ENCODE peak calls at places on chromosome 1, in nine cellular contexts. One of them, this sample, is unnamed.

GRCh38 chr1:56573311-56573710 is 6.1 kb downstream of the PLPP3 start:
- DNase-seq in effector memory CD4-positive, alpha-beta T cell: no peak
- DNase-seq in AG04450: no peak
- DNase-seq in ELR: no peak
- DNase-seq in caudate nucleus: no peak
- DNase-seq in stimulated activated effector memory CD8-positive, alpha-beta T cell treated with anti-CD3 and anti-CD28 coated beads, Interleukin-12 subunit alpha, Interleukin-12 subunit beta, amount 100 ng/mL, for 72 hours: no peak
- DNase-seq in thoracic aorta: no peak
- DNase-seq in GM06990: no peak
- DNase-seq in stimulated activated CD8-positive, alpha-beta memory T cell treated with anti-CD3 and anti-CD28 coated beads, Interleukin-7, amount 100 ng/mL, for 48 hours: no peak
- DNase-seq in this sample: peak

GRCh38 chr1:201690528-201690927 is 138.4 kb upstream of the IPO9 start:
- DNase-seq in caudate nucleus: no peak
- DNase-seq in GM06990: no peak
- DNase-seq in stimulated activated effector memory CD8-positive, alpha-beta T cell treated with anti-CD3 and anti-CD28 coated beads, Interleukin-12 subunit alpha, Interleukin-12 subunit beta, amount 100 ng/mL, for 72 hours: no peak
- DNase-seq in thoracic aorta: no peak
- DNase-seq in stimulated activated CD8-positive, alpha-beta memory T cell treated with anti-CD3 and anti-CD28 coated beads, Interleukin-7, amount 100 ng/mL, for 48 hours: no peak
- DNase-seq in effector memory CD4-positive, alpha-beta T cell: no peak
- DNase-seq in ELR: no peak
- DNase-seq in AG04450: no peak
- DNase-seq in this sample: no peak

GRCh38 chr1:151616505-151616849 is 4.6 kb downstream of the SNX27 start:
- DNase-seq in thoracic aorta: no peak
- DNase-seq in GM06990: no peak
- DNase-seq in ELR: peak
- DNase-seq in caudate nucleus: no peak
- DNase-seq in AG04450: no peak
- DNase-seq in stimulated activated effector memory CD8-positive, alpha-beta T cell treated with anti-CD3 and anti-CD28 coated beads, Interleukin-12 subunit alpha, Interleukin-12 subunit beta, amount 100 ng/mL, for 72 hours: no peak
- DNase-seq in effector memory CD4-positive, alpha-beta T cell: no peak
- DNase-seq in stimulated activated CD8-positive, alpha-beta memory T cell treated with anti-CD3 and anti-CD28 coated beads, Interleukin-7, amount 100 ng/mL, for 48 hours: no peak
- DNase-seq in this sample: peak

GRCh38 chr1:166233750-166234366 is 67.1 kb upstream of the FAM78B start:
- DNase-seq in thoracic aorta: no peak
- DNase-seq in ELR: no peak
- DNase-seq in caudate nucleus: no peak
- DNase-seq in stimulated activated CD8-positive, alpha-beta memory T cell treated with anti-CD3 and anti-CD28 coated beads, Interleukin-7, amount 100 ng/mL, for 48 hours: no peak
- DNase-seq in stimulated activated effector memory CD8-positive, alpha-beta T cell treated with anti-CD3 and anti-CD28 coated beads, Interleukin-12 subunit alpha, Interleukin-12 subunit beta, amount 100 ng/mL, for 72 hours: no peak
- DNase-seq in effector memory CD4-positive, alpha-beta T cell: no peak
- DNase-seq in AG04450: no peak
- DNase-seq in GM06990: no peak
- DNase-seq in this sample: no peak

GRCh38 chr1:247749870-247750269 is 1.9 kb upstream of the OR14A2 start:
- DNase-seq in GM06990: no peak
- DNase-seq in stimulated activated CD8-positive, alpha-beta memory T cell treated with anti-CD3 and anti-CD28 coated beads, Interleukin-7, amount 100 ng/mL, for 48 hours: no peak
- DNase-seq in thoracic aorta: no peak
- DNase-seq in stimulated activated effector memory CD8-positive, alpha-beta T cell treated with anti-CD3 and anti-CD28 coated beads, Interleukin-12 subunit alpha, Interleukin-12 subunit beta, amount 100 ng/mL, for 72 hours: no peak
- DNase-seq in AG04450: no peak
- DNase-seq in caudate nucleus: no peak
- DNase-seq in effector memory CD4-positive, alpha-beta T cell: no peak
- DNase-seq in ELR: no peak
- DNase-seq in this sample: no peak

GRCh38 chr1:77218477-77219165 is 609 bp downstream of the PIGK start:
- DNase-seq in effector memory CD4-positive, alpha-beta T cell: no peak
- DNase-seq in ELR: peak
- DNase-seq in AG04450: no peak
- DNase-seq in stimulated activated effector memory CD8-positive, alpha-beta T cell treated with anti-CD3 and anti-CD28 coated beads, Interleukin-12 subunit alpha, Interleukin-12 subunit beta, amount 100 ng/mL, for 72 hours: no peak
- DNase-seq in thoracic aorta: no peak
- DNase-seq in caudate nucleus: no peak
- DNase-seq in stimulated activated CD8-positive, alpha-beta memory T cell treated with anti-CD3 and anti-CD28 coated beads, Interleukin-7, amount 100 ng/mL, for 48 hours: no peak
- DNase-seq in GM06990: no peak
- DNase-seq in this sample: peak

GRCh38 chr1:239633432-239633831 is 247.1 kb downstream of the CHRM3 start:
- DNase-seq in effector memory CD4-positive, alpha-beta T cell: no peak
- DNase-seq in stimulated activated effector memory CD8-positive, alpha-beta T cell treated with anti-CD3 and anti-CD28 coated beads, Interleukin-12 subunit alpha, Interleukin-12 subunit beta, amount 100 ng/mL, for 72 hours: no peak
- DNase-seq in AG04450: no peak
- DNase-seq in thoracic aorta: no peak
- DNase-seq in stimulated activated CD8-positive, alpha-beta memory T cell treated with anti-CD3 and anti-CD28 coated beads, Interleukin-7, amount 100 ng/mL, for 48 hours: no peak
- DNase-seq in caudate nucleus: no peak
- DNase-seq in GM06990: no peak
- DNase-seq in ELR: no peak
- DNase-seq in this sample: no peak

GRCh38 chr1:158053276-158053675 is 59.8 kb downstream of the KIRREL1 start:
- DNase-seq in stimulated activated CD8-positive, alpha-beta memory T cell treated with anti-CD3 and anti-CD28 coated beads, Interleukin-7, amount 100 ng/mL, for 48 hours: no peak
- DNase-seq in caudate nucleus: no peak
- DNase-seq in effector memory CD4-positive, alpha-beta T cell: no peak
- DNase-seq in ELR: peak
- DNase-seq in GM06990: no peak
- DNase-seq in stimulated activated effector memory CD8-positive, alpha-beta T cell treated with anti-CD3 and anti-CD28 coated beads, Interleukin-12 subunit alpha, Interleukin-12 subunit beta, amount 100 ng/mL, for 72 hours: no peak
- DNase-seq in thoracic aorta: no peak
- DNase-seq in AG04450: no peak
- DNase-seq in this sample: peak

GRCh38 chr1:3207217-3207848 is 138.3 kb downstream of the PRDM16 start:
- DNase-seq in effector memory CD4-positive, alpha-beta T cell: no peak
- DNase-seq in stimulated activated CD8-positive, alpha-beta memory T cell treated with anti-CD3 and anti-CD28 coated beads, Interleukin-7, amount 100 ng/mL, for 48 hours: no peak
- DNase-seq in thoracic aorta: no peak
- DNase-seq in GM06990: no peak
- DNase-seq in ELR: no peak
- DNase-seq in stimulated activated effector memory CD8-positive, alpha-beta T cell treated with anti-CD3 and anti-CD28 coated beads, Interleukin-12 subunit alpha, Interleukin-12 subunit beta, amount 100 ng/mL, for 72 hours: no peak
- DNase-seq in caudate nucleus: no peak
- DNase-seq in AG04450: no peak
- DNase-seq in this sample: no peak

GRCh38 chr1:167762061-167762746 is 40.4 kb downstream of the MPZL1 start:
- DNase-seq in AG04450: no peak
- DNase-seq in stimulated activated CD8-positive, alpha-beta memory T cell treated with anti-CD3 and anti-CD28 coated beads, Interleukin-7, amount 100 ng/mL, for 48 hours: no peak
- DNase-seq in effector memory CD4-positive, alpha-beta T cell: no peak
- DNase-seq in caudate nucleus: no peak
- DNase-seq in stimulated activated effector memory CD8-positive, alpha-beta T cell treated with anti-CD3 and anti-CD28 coated beads, Interleukin-12 subunit alpha, Interleukin-12 subunit beta, amount 100 ng/mL, for 72 hours: no peak
- DNase-seq in GM06990: no peak
- DNase-seq in thoracic aorta: no peak
- DNase-seq in ELR: no peak
- DNase-seq in this sample: no peak

GRCh38 chr1:12251442-12251841 is 21.6 kb downstream of the VPS13D start:
- DNase-seq in stimulated activated CD8-positive, alpha-beta memory T cell treated with anti-CD3 and anti-CD28 coated beads, Interleukin-7, amount 100 ng/mL, for 48 hours: no peak
- DNase-seq in ELR: no peak
- DNase-seq in caudate nucleus: no peak
- DNase-seq in thoracic aorta: no peak
- DNase-seq in GM06990: no peak
- DNase-seq in effector memory CD4-positive, alpha-beta T cell: no peak
- DNase-seq in AG04450: no peak
- DNase-seq in stimulated activated effector memory CD8-positive, alpha-beta T cell treated with anti-CD3 and anti-CD28 coated beads, Interleukin-12 subunit alpha, Interleukin-12 subunit beta, amount 100 ng/mL, for 72 hours: no peak
- DNase-seq in this sample: peak

GRCh38 chr1:83626603-83627002 is 372.3 kb downstream of the TTLL7 start:
- DNase-seq in thoracic aorta: no peak
- DNase-seq in stimulated activated CD8-positive, alpha-beta memory T cell treated with anti-CD3 and anti-CD28 coated beads, Interleukin-7, amount 100 ng/mL, for 48 hours: no peak
- DNase-seq in AG04450: no peak
- DNase-seq in effector memory CD4-positive, alpha-beta T cell: no peak
- DNase-seq in ELR: no peak
- DNase-seq in stimulated activated effector memory CD8-positive, alpha-beta T cell treated with anti-CD3 and anti-CD28 coated beads, Interleukin-12 subunit alpha, Interleukin-12 subunit beta, amount 100 ng/mL, for 72 hours: no peak
- DNase-seq in caudate nucleus: no peak
- DNase-seq in GM06990: peak
- DNase-seq in this sample: no peak

GRCh38 chr1:23436520-23437354 is 12.2 kb upstream of the TCEA3 start:
- DNase-seq in effector memory CD4-positive, alpha-beta T cell: peak
- DNase-seq in stimulated activated CD8-positive, alpha-beta memory T cell treated with anti-CD3 and anti-CD28 coated beads, Interleukin-7, amount 100 ng/mL, for 48 hours: no peak
- DNase-seq in stimulated activated effector memory CD8-positive, alpha-beta T cell treated with anti-CD3 and anti-CD28 coated beads, Interleukin-12 subunit alpha, Interleukin-12 subunit beta, amount 100 ng/mL, for 72 hours: no peak
- DNase-seq in GM06990: no peak
- DNase-seq in ELR: no peak
- DNase-seq in caudate nucleus: no peak
- DNase-seq in thoracic aorta: no peak
- DNase-seq in AG04450: no peak
- DNase-seq in this sample: no peak

GRCh38 chr1:220705782-220706181 is 15.6 kb downstream of the C1orf115 start:
- DNase-seq in stimulated activated CD8-positive, alpha-beta memory T cell treated with anti-CD3 and anti-CD28 coated beads, Interleukin-7, amount 100 ng/mL, for 48 hours: no peak
- DNase-seq in thoracic aorta: no peak
- DNase-seq in AG04450: no peak
- DNase-seq in ELR: no peak
- DNase-seq in caudate nucleus: no peak
- DNase-seq in stimulated activated effector memory CD8-positive, alpha-beta T cell treated with anti-CD3 and anti-CD28 coated beads, Interleukin-12 subunit alpha, Interleukin-12 subunit beta, amount 100 ng/mL, for 72 hours: no peak
- DNase-seq in GM06990: no peak
- DNase-seq in effector memory CD4-positive, alpha-beta T cell: no peak
- DNase-seq in this sample: no peak

GRCh38 chr1:73862343-73862742 is 335.6 kb downstream of the LRRIQ3 start:
- DNase-seq in stimulated activated CD8-positive, alpha-beta memory T cell treated with anti-CD3 and anti-CD28 coated beads, Interleukin-7, amount 100 ng/mL, for 48 hours: no peak
- DNase-seq in thoracic aorta: no peak
- DNase-seq in effector memory CD4-positive, alpha-beta T cell: no peak
- DNase-seq in AG04450: no peak
- DNase-seq in caudate nucleus: no peak
- DNase-seq in ELR: no peak
- DNase-seq in GM06990: no peak
- DNase-seq in stimulated activated effector memory CD8-positive, alpha-beta T cell treated with anti-CD3 and anti-CD28 coated beads, Interleukin-12 subunit alpha, Interleukin-12 subunit beta, amount 100 ng/mL, for 72 hours: no peak
- DNase-seq in this sample: no peak

GRCh38 chr1:117610036-117610435 is 4.2 kb downstream of the TENT5C start:
- DNase-seq in thoracic aorta: no peak
- DNase-seq in GM06990: no peak
- DNase-seq in stimulated activated effector memory CD8-positive, alpha-beta T cell treated with anti-CD3 and anti-CD28 coated beads, Interleukin-12 subunit alpha, Interleukin-12 subunit beta, amount 100 ng/mL, for 72 hours: no peak
- DNase-seq in caudate nucleus: no peak
- DNase-seq in ELR: no peak
- DNase-seq in effector memory CD4-positive, alpha-beta T cell: no peak
- DNase-seq in stimulated activated CD8-positive, alpha-beta memory T cell treated with anti-CD3 and anti-CD28 coated beads, Interleukin-7, amount 100 ng/mL, for 48 hours: no peak
- DNase-seq in AG04450: no peak
- DNase-seq in this sample: no peak

GRCh38 chr1:69524010-69524409 is 43.7 kb upstream of the LRRC7 start:
- DNase-seq in AG04450: peak
- DNase-seq in stimulated activated effector memory CD8-positive, alpha-beta T cell treated with anti-CD3 and anti-CD28 coated beads, Interleukin-12 subunit alpha, Interleukin-12 subunit beta, amount 100 ng/mL, for 72 hours: no peak
- DNase-seq in caudate nucleus: no peak
- DNase-seq in stimulated activated CD8-positive, alpha-beta memory T cell treated with anti-CD3 and anti-CD28 coated beads, Interleukin-7, amount 100 ng/mL, for 48 hours: no peak
- DNase-seq in effector memory CD4-positive, alpha-beta T cell: no peak
- DNase-seq in ELR: peak
- DNase-seq in thoracic aorta: no peak
- DNase-seq in GM06990: no peak
- DNase-seq in this sample: peak

GRCh38 chr1:64137569-64137936 is 65.9 kb upstream of the UBE2U start:
- DNase-seq in GM06990: no peak
- DNase-seq in stimulated activated CD8-positive, alpha-beta memory T cell treated with anti-CD3 and anti-CD28 coated beads, Interleukin-7, amount 100 ng/mL, for 48 hours: no peak
- DNase-seq in caudate nucleus: no peak
- DNase-seq in ELR: no peak
- DNase-seq in effector memory CD4-positive, alpha-beta T cell: no peak
- DNase-seq in stimulated activated effector memory CD8-positive, alpha-beta T cell treated with anti-CD3 and anti-CD28 coated beads, Interleukin-12 subunit alpha, Interleukin-12 subunit beta, amount 100 ng/mL, for 72 hours: no peak
- DNase-seq in AG04450: no peak
- DNase-seq in thoracic aorta: no peak
- DNase-seq in this sample: peak